ENCODE peak calls at places on chromosomes 13 and 19, in five cellular contexts. L is thoracic aorta, O is stomach, W is thyroid gland, N is transverse colon. J is an unnamed sample. For H3K4me1, the result is how much of the 10 kb centered on the place peaks cover.

GRCh38 chr19:55485439-55486011 is 537 bp downstream of the NAT14 start:
- DNase-seq in L (no peak), O (no peak), W (no peak), N (no peak), J (no peak)

GRCh38 chr13:23618341-23618740 is 48.1 kb downstream of the TNFRSF19 start:
- DNase-seq in L (no peak), O (no peak), W (no peak), N (no peak), J (peak)

GRCh38 chr13:98570929-98571372 is 6.0 kb downstream of the STK24 start:
- DNase-seq in L (no peak), O (peak), W (peak), N (peak), J (no peak)

GRCh38 chr13:98420560-98421175 is 156.2 kb downstream of the STK24 start:
- DNase-seq in L (no peak), O (no peak), W (no peak), N (no peak), J (no peak)

GRCh38 chr19:13008926-13009787 is 13.9 kb downstream of the NFIX start:
- DNase-seq in L (no peak), O (no peak), W (no peak), N (no peak), J (no peak)

GRCh38 chr13:75452564-75452963 is 29.4 kb downstream of the TBC1D4 start:
- DNase-seq in L (no peak), O (no peak), W (no peak), N (no peak), J (no peak)

GRCh38 chr19:51422053-51422448 is 4.6 kb upstream of the SIGLEC10 start:
- DNase-seq in L (no peak), O (peak), W (peak), N (peak), J (peak)

GRCh38 chr19:38989066-38989605 is 13.6 kb upstream of the FBXO17 start:
- DNase-seq in L (no peak), O (no peak), W (no peak), N (no peak), J (peak)

GRCh38 chr19:56764296-56764695 is 76.2 kb downstream of the PEG3 start:
- DNase-seq in L (no peak), O (no peak), W (no peak), N (no peak), J (no peak)

GRCh38 chr13:113506025-113506685 is 15.6 kb upstream of the DCUN1D2 start:
- DNase-seq in L (no peak), O (no peak), W (no peak), N (no peak), J (no peak)

GRCh38 chr19:17953869-17954268 is 13.0 kb upstream of the KCNN1 start:
- DNase-seq in L (no peak), O (no peak), W (no peak), N (no peak), J (peak)

GRCh38 chr13:44843403-44843802 is 145.9 kb downstream of the NUFIP1 start:
- DNase-seq in L (no peak), O (no peak), W (no peak), N (no peak), J (no peak)

GRCh38 chr19:6700586-6701316 is 19.7 kb downstream of the C3 start:
- DNase-seq in L (no peak), O (no peak), W (no peak), N (no peak), J (no peak)

GRCh38 chr13:96033220-96034015 is 19.8 kb downstream of the UGGT2 start:
- DNase-seq in L (no peak), O (no peak), W (no peak), N (no peak), J (no peak)

GRCh38 chr13:50353651-50354415 is 338.6 kb downstream of the KCNRG start:
- DNase-seq in L (no peak), O (no peak), W (peak), N (no peak), J (no peak)

GRCh38 chr19:29969891-29970290 is 27.9 kb downstream of the URI1 start:
- DNase-seq in L (no peak), O (no peak), W (no peak), N (no peak), J (no peak)

GRCh38 chr13:85243831-85244230 is 555.4 kb downstream of the SLITRK6 start:
- DNase-seq in L (no peak), O (no peak), W (no peak), N (no peak), J (no peak)

GRCh38 chr13:45851171-45851889 is at the start of gene SIAH3:
- DNase-seq in L (no peak), O (no peak), W (no peak), N (no peak), J (no peak)

GRCh38 chr13:107329991-107330390 is 762.1 kb upstream of the ARGLU1 start:
- DNase-seq in L (no peak), O (no peak), W (no peak), N (no peak), J (no peak)

GRCh38 chr19:32201661-32202060 is 143.7 kb upstream of the ZNF507 start:
- DNase-seq in L (no peak), O (no peak), W (no peak), N (no peak), J (no peak)

GRCh38 chr13:110014719-110015118 is 228.3 kb upstream of the IRS2 start:
- DNase-seq in L (no peak), O (no peak), W (no peak), N (no peak), J (no peak)

GRCh38 chr13:42401376-42401775 is 129.4 kb downstream of the AKAP11 start:
- DNase-seq in L (no peak), O (no peak), W (no peak), N (no peak), J (no peak)

GRCh38 chr19:55146648-55147218 is 2.3 kb downstream of the TNNT1 start:
- DNase-seq in L (no peak), O (no peak), W (no peak), N (no peak), J (peak)

GRCh38 chr13:102977471-102977870 is 88.7 kb downstream of the SLC10A2 start:
- DNase-seq in L (no peak), O (no peak), W (no peak), N (no peak), J (peak)

GRCh38 chr19:6233827-6234511 is 45.8 kb downstream of the MLLT1 start:
- DNase-seq in L (no peak), O (peak), W (peak), N (no peak), J (no peak)

GRCh38 chr13:40059540-40060232 is 404.2 kb downstream of the COG6 start:
- DNase-seq in L (no peak), O (no peak), W (no peak), N (no peak), J (no peak)

GRCh38 chr13:97493471-97493870 is 59.5 kb downstream of the RAP2A start:
- DNase-seq in L (no peak), O (no peak), W (no peak), N (no peak), J (no peak)

GRCh38 chr13:23868521-23868920 is 20.7 kb downstream of the MIPEP start:
- DNase-seq in L (no peak), O (no peak), W (no peak), N (no peak), J (no peak)

GRCh38 chr13:112747256-112747655 is 57.4 kb downstream of the ATP11A start:
- DNase-seq in L (no peak), O (no peak), W (peak), N (no peak), J (no peak)

GRCh38 chr19:17777840-17778620 is 16.9 kb upstream of the B3GNT3 start:
- DNase-seq in L (no peak), O (peak), W (no peak), N (peak), J (peak)

GRCh38 chr19:30144794-30145193 is 202.8 kb downstream of the URI1 start:
- DNase-seq in L (no peak), O (no peak), W (no peak), N (no peak), J (no peak)

GRCh38 chr19:2555422-2556220 is 79.7 kb downstream of the GADD45B start:
- DNase-seq in L (no peak), O (no peak), W (no peak), N (no peak), J (no peak)

GRCh38 chr13:46668302-46668720 is 115.3 kb downstream of the LRCH1 start:
- DNase-seq in L (no peak), O (no peak), W (peak), N (no peak), J (no peak)

GRCh38 chr19:38977445-38978314 is 2.1 kb upstream of the FBXO17 start:
- DNase-seq in L (no peak), O (no peak), W (no peak), N (no peak), J (no peak)

GRCh38 chr13:23516190-23516589 is 54.0 kb upstream of the TNFRSF19 start:
- DNase-seq in L (no peak), O (no peak), W (no peak), N (no peak), J (no peak)

GRCh38 chr13:98451676-98452105 is 125.2 kb downstream of the STK24 start:
- DNase-seq in L (peak), O (no peak), W (peak), N (no peak), J (no peak)

GRCh38 chr13:51437550-51438127 is 15.2 kb downstream of the INTS6 start:
- DNase-seq in L (no peak), O (no peak), W (no peak), N (no peak), J (no peak)

GRCh38 chr19:57816652-57817051 is 1.9 kb upstream of the ZNF552 start:
- DNase-seq in L (no peak), O (no peak), W (no peak), N (no peak), J (no peak)

GRCh38 chr13:105196052-105196451 is 1339.4 kb downstream of the EFNB2 start:
- DNase-seq in L (no peak), O (no peak), W (no peak), N (no peak), J (no peak)

GRCh38 chr13:74487091-74487722 is 353.0 kb upstream of the KLF12 start:
- DNase-seq in L (no peak), O (no peak), W (no peak), N (no peak), J (no peak)

GRCh38 chr19:16458391-16459128 is 13.2 kb downstream of the EPS15L1 start:
- DNase-seq in L (no peak), O (no peak), W (peak), N (no peak), J (no peak)
- H3K4me1 ChIP-seq in L (under half), O (half or more), W (half or more), N (under half), J (under half)

GRCh38 chr13:27403727-27404385 is 20.6 kb upstream of the GTF3A start:
- DNase-seq in L (no peak), O (peak), W (no peak), N (peak), J (no peak)
- H3K4me3 ChIP-seq in L (no peak), O (no peak), W (no peak), N (no peak), J (no peak)

DNA sequence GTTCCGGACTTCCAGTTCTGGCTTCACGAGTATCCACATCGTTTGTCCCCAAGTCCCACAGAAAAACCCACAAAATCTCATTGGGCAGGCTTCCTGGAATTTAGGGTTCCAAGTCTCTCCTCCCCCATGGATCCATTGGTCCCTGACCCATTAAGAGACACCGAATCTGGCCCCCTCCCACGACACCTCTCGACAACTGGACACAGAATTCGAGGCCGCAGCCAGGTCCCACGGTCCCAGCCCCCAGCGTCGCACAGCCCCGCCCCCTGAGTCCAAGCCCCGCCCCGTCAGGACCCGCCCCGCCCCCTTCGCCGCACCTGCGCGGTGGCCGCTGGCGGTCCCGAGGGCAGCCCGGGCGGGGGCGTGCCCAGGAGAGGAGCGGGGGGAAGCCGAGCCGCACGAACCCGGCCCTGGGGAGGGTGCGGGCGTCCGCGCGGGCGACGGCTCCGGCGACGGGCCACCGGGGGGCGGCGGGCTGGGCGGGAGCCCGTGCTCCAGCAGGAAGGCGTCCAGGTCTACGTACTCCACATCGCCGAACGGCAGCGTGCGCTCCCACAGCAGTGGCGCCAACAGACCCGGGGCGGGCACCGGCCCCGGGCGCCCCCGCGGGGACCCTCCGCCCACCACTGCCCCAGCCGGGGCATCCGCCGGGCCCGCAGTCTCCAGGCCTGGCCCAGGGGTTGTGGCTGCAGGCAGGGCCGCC is 1.8 kb downstream of the DBP start:
- DNase-seq in L (no peak), O (peak), W (peak), N (peak), J (peak)
- H3K4me1 ChIP-seq in L (half or more), O (half or more), W (half or more), N (half or more), J (under half)

GRCh38 chr19:52941941-52942370 is 18.7 kb upstream of the ZNF888 start:
- DNase-seq in L (no peak), O (peak), W (peak), N (peak), J (no peak)

GRCh38 chr19:52942371-52943133 is 19.3 kb upstream of the ZNF888 start:
- DNase-seq in L (peak), O (peak), W (peak), N (peak), J (peak)

GRCh38 chr19:52943134-52943883 is 19.4 kb downstream of the ZNF816 start:
- DNase-seq in L (no peak), O (no peak), W (no peak), N (no peak), J (no peak)

GRCh38 chr19:52945652-52946321 is 16.9 kb downstream of the ZNF816 start:
- DNase-seq in L (no peak), O (peak), W (no peak), N (no peak), J (no peak)

GRCh38 chr19:52943884-52944643 is 18.6 kb downstream of the ZNF816 start:
- DNase-seq in L (no peak), O (no peak), W (no peak), N (no peak), J (no peak)
- H3K4me3 ChIP-seq in L (no peak), O (no peak), W (no peak), N (no peak), J (no peak)